ENCODE peak calls at places on chromosomes 4 and X, in ten cellular contexts. Q is M059J; S is activated CD8-positive, alpha-beta memory T cell treated with anti-CD3 and anti-CD28 coated beads for 1 hour; G is left cardiac atrium; U is T follicular helper cell; M is hepatocyte; Z is smooth muscle cell of the brain vasculature; O is GM10248; P is activated T-cell treated with anti-CD3 and anti-CD28 coated beads for 48 hours; F is naive thymus-derived CD8-positive, alpha-beta T cell. B is an unnamed sample.

GRCh38 chr4:186829740-186830449 is 106.2 kb upstream of the FAT1 start:
- DNase-seq in Q (peak), S (no peak), G (no peak), U (no peak), M (peak), Z (peak), O (no peak), P (no peak), F (no peak), B (no peak)

GRCh38 chr4:13524504-13525243 is 19.6 kb downstream of the NKX3-2 start:
- DNase-seq in Q (no peak), S (no peak), G (no peak), U (no peak), M (no peak), Z (no peak), O (peak), P (no peak), F (no peak), B (no peak)

GRCh38 chrX:133497356-133497755 is 82.1 kb upstream of the GPC4 start:
- DNase-seq in Q (no peak), S (no peak), G (no peak), U (no peak), M (peak), Z (no peak), O (no peak), P (no peak), F (no peak), B (no peak)

GRCh38 chr4:80268081-80268823 is 1.8 kb downstream of the FGF5 start:
- DNase-seq in Q (no peak), S (no peak), G (no peak), U (no peak), M (peak), Z (no peak), O (no peak), P (no peak), F (no peak), B (no peak)

GRCh38 chrX:29397506-29397905 is 810.3 kb downstream of the IL1RAPL1 start:
- DNase-seq in Q (peak), S (no peak), G (no peak), U (no peak), M (no peak), Z (no peak), O (no peak), P (no peak), F (no peak), B (no peak)

GRCh38 chr4:185625503-185625902 is 90.2 kb upstream of the PDLIM3 start:
- DNase-seq in Q (no peak), S (no peak), G (no peak), U (no peak), M (no peak), Z (no peak), O (no peak), P (no peak), F (no peak), B (no peak)

GRCh38 chr4:72909461-72909860 is 160.1 kb downstream of the COX18 start:
- DNase-seq in Q (peak), S (no peak), G (no peak), U (no peak), M (peak), Z (no peak), O (no peak), P (no peak), F (no peak), B (no peak)

GRCh38 chr4:159016527-159017137 is 86.2 kb upstream of the RAPGEF2 start:
- DNase-seq in Q (no peak), S (no peak), G (no peak), U (no peak), M (peak), Z (peak), O (peak), P (no peak), F (no peak), B (no peak)

GRCh38 chrX:10582945-10583344 is 37.4 kb downstream of the MID1 start:
- DNase-seq in Q (peak), S (no peak), G (no peak), U (no peak), M (no peak), Z (no peak), O (no peak), P (no peak), F (no peak), B (no peak)

GRCh38 chr4:158906073-158906472 is 137.2 kb downstream of the FNIP2 start:
- DNase-seq in Q (no peak), S (no peak), G (no peak), U (no peak), M (no peak), Z (no peak), O (peak), P (no peak), F (peak), B (no peak)

GRCh38 chr4:112183252-112183651 is 38.0 kb downstream of the FAM241A start:
- DNase-seq in Q (no peak), S (no peak), G (no peak), U (no peak), M (no peak), Z (no peak), O (no peak), P (no peak), F (peak), B (no peak)

GRCh38 chr4:1380368-1381151 is 25.7 kb downstream of the NKX1-1 start:
- DNase-seq in Q (no peak), S (no peak), G (peak), U (no peak), M (no peak), Z (no peak), O (no peak), P (no peak), F (no peak), B (no peak)

GRCh38 chr4:111283066-111283677 is 660.3 kb upstream of the PITX2 start:
- DNase-seq in Q (peak), S (no peak), G (peak), U (no peak), M (peak), Z (peak), O (peak), P (peak), F (peak), B (peak)

GRCh38 chr4:87614292-87614890 is 6.1 kb downstream of the DSPP start:
- DNase-seq in Q (no peak), S (no peak), G (no peak), U (no peak), M (no peak), Z (no peak), O (no peak), P (no peak), F (no peak), B (no peak)

GRCh38 chr4:36351082-36351666 is 69.8 kb downstream of the DTHD1 start:
- DNase-seq in Q (peak), S (peak), G (peak), U (peak), M (peak), Z (no peak), O (peak), P (peak), F (peak), B (peak)

GRCh38 chr4:110395416-110395815 is 80.5 kb upstream of the ENPEP start:
- DNase-seq in Q (no peak), S (no peak), G (no peak), U (no peak), M (no peak), Z (no peak), O (no peak), P (no peak), F (no peak), B (no peak)

GRCh38 chr4:119804404-119804803 is 175.8 kb upstream of the PDE5A start:
- DNase-seq in Q (no peak), S (no peak), G (no peak), U (no peak), M (no peak), Z (no peak), O (no peak), P (no peak), F (no peak), B (no peak)

B was measured in effector CD4-positive, alpha-beta T cell.